ENCODE peak calls at places on chromosome 4, in six cellular contexts. L is mucosa of descending colon, M is IMR-90, N is left ventricle myocardium inferior, R is ascending aorta, Y is tibial nerve. B is an unnamed sample.

GRCh38 chr4:46432923-46433322 is 43.0 kb upstream of the GABRA2 start:
- DNase-seq in Y (no peak), M (peak; percentile 85), L (no peak), N (no peak), R (no peak), B (no peak)

GRCh38 chr4:79233820-79234219 is 92.0 kb downstream of the NAA11 start:
- DNase-seq in R (no peak), Y (no peak), N (no peak), M (no peak), L (no peak), B (no peak)

GRCh38 chr4:69025191-69025998 is 70.9 kb upstream of the UGT2B7 start:
- DNase-seq in L (no peak), N (no peak), M (no peak), Y (no peak), R (no peak), B (no peak)

GRCh38 chr4:73922766-73923630 is 53.8 kb downstream of the CXCL1 start:
- DNase-seq in R (no peak), M (peak; percentile 59), N (no peak), L (no peak), Y (no peak), B (no peak)

GRCh38 chr4:3475041-3475712 is 12.1 kb downstream of the DOK7 start:
- DNase-seq in L (peak; percentile 25), N (no peak), R (no peak), Y (no peak), M (no peak), B (no peak)

GRCh38 chr4:118718511-118719170 is 33.4 kb downstream of the METTL14 start:
- DNase-seq in R (no peak), L (no peak), M (no peak), Y (no peak), N (no peak), B (no peak)

GRCh38 chr4:124903995-124904722 is 191.6 kb upstream of the ANKRD50 start:
- DNase-seq in M (peak; percentile 68), Y (no peak), R (no peak), N (peak; percentile 18), L (no peak), B (no peak)

GRCh38 chr4:24574256-24574655 is 10.1 kb downstream of the DHX15 start:
- DNase-seq in L (no peak), Y (no peak), N (no peak), R (no peak), M (no peak), B (no peak)

GRCh38 chr4:121851354-121851753 is 18.9 kb downstream of the BBS7 start:
- DNase-seq in L (no peak), N (no peak), M (no peak), R (no peak), Y (no peak), B (no peak)

GRCh38 chr4:16897991-16898827 is at the start of gene LDB2:
- DNase-seq in Y (peak; percentile 51), L (peak; percentile 39), R (peak; percentile 76), M (peak; percentile 88), N (peak; percentile 75), B (peak; percentile 73)

GRCh38 chr4:124862261-124862660 is 149.7 kb upstream of the ANKRD50 start:
- DNase-seq in M (no peak), L (no peak), R (no peak), N (no peak), Y (no peak), B (no peak)

GRCh38 chr4:157217708-157218107 is 2.8 kb upstream of the GRIA2 start:
- DNase-seq in N (no peak), L (no peak), Y (no peak), M (peak; percentile 13), R (no peak), B (no peak)

GRCh38 chr4:8231551-8232049 is 32.5 kb downstream of the SH3TC1 start:
- DNase-seq in L (no peak), M (no peak), N (no peak), Y (no peak), R (no peak), B (no peak)
- H3K4me3 ChIP-seq in L (no peak overlapping the region), M (no peak overlapping the region), N (no peak overlapping the region), Y (no peak overlapping the region), R (no peak overlapping the region), B (no peak overlapping the region)

GRCh38 chr4:80335226-80335553 is 340 bp upstream of the CFAP299 start:
- DNase-seq in Y (no peak), L (no peak), M (no peak), R (no peak), N (no peak), B (no peak)

GRCh38 chr4:80336582-80336981 is 1.1 kb downstream of the CFAP299 start:
- DNase-seq in R (no peak), M (peak; percentile 32), L (no peak), Y (no peak), N (no peak), B (no peak)

GRCh38 chr4:80333121-80333520 is 2.4 kb upstream of the CFAP299 start:
- DNase-seq in R (no peak), Y (no peak), L (no peak), M (peak; percentile 34), N (no peak), B (no peak)

GRCh38 chr4:80334568-80334967 is 962 bp upstream of the CFAP299 start:
- DNase-seq in L (no peak), Y (no peak), M (no peak), R (no peak), N (no peak), B (no peak)

GRCh38 chr4:80335554-80336358 is at the start of gene CFAP299:
- DNase-seq in R (peak; percentile 76), Y (peak; percentile 49), L (peak; percentile 88), M (peak; percentile 90), N (peak; percentile 82), B (peak; percentile 54)
- TF ChIP-seq CTCF in R (peak; percentile 18), Y (peak; percentile 28), L (peak; percentile 8), M (peak; percentile 58), N (peak; percentile 63), B (no peak)

DNA sequence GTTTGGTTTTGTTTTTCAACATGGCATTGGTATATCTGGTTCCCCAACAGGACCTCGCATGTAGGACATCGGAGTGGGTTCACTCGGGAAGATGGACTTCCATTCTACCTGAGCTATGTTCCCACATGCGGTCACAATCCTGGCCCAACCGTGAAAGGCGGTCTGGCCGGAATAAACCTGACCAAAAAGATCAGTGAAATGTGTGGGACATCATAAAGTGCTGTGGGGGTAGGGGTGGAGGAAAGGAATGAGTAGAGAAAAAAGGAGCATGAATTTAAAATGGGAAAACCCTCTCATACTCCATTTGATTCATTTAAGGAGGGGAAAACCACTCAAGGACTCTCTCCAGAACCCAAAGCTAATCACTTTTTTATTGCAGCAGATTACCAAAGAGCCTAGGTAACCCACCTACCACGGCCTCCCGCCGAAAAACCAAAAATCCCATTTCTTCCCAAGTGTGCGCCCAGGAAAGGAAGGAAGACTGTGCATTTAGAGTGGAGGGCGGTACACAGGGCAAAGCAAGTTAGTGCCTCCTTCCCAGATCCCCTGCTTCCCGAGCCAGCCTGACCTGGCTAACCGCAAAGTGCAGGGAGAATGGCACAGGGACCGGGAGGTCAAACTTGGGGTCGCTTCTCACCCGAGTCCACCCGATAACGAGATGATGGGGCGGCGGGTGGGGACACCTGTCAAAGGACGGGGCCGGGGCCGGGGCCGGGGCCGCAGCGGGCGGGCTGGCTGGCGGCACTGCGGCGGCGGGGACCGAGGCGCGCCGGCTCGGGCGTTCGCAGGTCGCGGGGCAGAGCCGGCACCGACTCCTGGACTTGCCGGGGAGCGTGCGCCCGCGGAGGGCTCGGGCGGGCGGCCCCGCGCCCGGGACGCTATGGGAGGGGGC is 689 bp downstream of the TMEM150C start:
- DNase-seq in N (no peak), L (peak; percentile 32), R (no peak), Y (no peak), M (no peak), B (no peak)
- H3K4me3 ChIP-seq in N (peak overlapping the region; percentile 83), L (peak overlapping the region; percentile 34), R (peak overlapping the region; percentile 70), Y (peak overlapping the region; percentile 30), M (peak overlapping the region; percentile 68), B (peak overlapping the region; percentile 54)

GRCh38 chr4:92872604-92873003 is 568.8 kb downstream of the GRID2 start:
- DNase-seq in R (no peak), L (no peak), M (no peak), Y (no peak), N (no peak), B (no peak)
- TF ChIP-seq CTCF in R (no peak), L (no peak), M (no peak), Y (no peak), N (no peak), B (no peak)

DNA sequence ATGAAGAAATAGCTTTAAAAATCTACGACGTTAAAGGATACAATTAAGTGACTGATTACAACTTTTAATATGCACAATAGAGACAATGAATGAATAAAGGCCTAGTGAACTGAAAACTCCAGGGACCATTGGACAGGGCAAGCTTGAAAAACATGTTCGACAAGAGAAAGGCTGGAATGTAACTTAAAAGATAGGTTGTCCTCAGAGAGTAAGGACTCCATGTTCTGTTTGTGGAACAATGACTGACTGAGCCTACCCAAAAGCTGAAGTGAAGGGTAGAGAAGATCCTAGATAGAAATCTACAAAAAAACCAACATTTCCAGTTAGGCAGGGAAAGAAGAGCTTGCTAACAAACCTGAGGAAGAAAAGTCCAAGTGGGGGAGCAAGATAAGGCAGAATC is 173.4 kb downstream of the NR3C2 start:
- DNase-seq in R (no peak), Y (no peak), M (no peak), N (no peak), L (no peak), B (no peak)
- H3K4me3 ChIP-seq in R (no peak overlapping the region), Y (no peak overlapping the region), M (no peak overlapping the region), N (no peak overlapping the region), L (no peak overlapping the region), B (no peak overlapping the region)

GRCh38 chr4:175891863-175892262 is 79.8 kb upstream of the GPM6A start:
- DNase-seq in N (no peak), Y (no peak), R (no peak), L (no peak), M (peak; percentile 4), B (no peak)
- TF ChIP-seq CTCF in N (peak; percentile 30), Y (no peak), R (no peak), L (no peak), M (peak; percentile 26), B (peak; percentile 48)

GRCh38 chr4:90127223-90127705 is at the start of gene CCSER1:
- DNase-seq in R (peak; percentile 75), M (peak; percentile 1), L (peak; percentile 88), Y (peak; percentile 27), N (peak; percentile 77), B (peak; percentile 29)
- H3K4me3 ChIP-seq in R (peak within 1 kb of the TSS; percentile 79), M (peak within 1 kb of the TSS; percentile 24), L (peak within 1 kb of the TSS; percentile 58), Y (peak within 1 kb of the TSS; percentile 54), N (peak within 1 kb of the TSS; percentile 77), B (peak within 1 kb of the TSS; percentile 74)

GRCh38 chr4:43776371-43776770 is 672.2 kb downstream of the KCTD8 start:
- DNase-seq in R (no peak), Y (no peak), M (peak; percentile 1), L (no peak), N (no peak), B (no peak)
- TF ChIP-seq CTCF in R (no peak), Y (no peak), M (peak; percentile 32), L (no peak), N (peak; percentile 9), B (peak; percentile 33)

GRCh38 chr4:26361287-26361686 is 40.5 kb downstream of the RBPJ start:
- DNase-seq in L (no peak), M (no peak), R (no peak), N (no peak), Y (no peak), B (no peak)
- H3K4me3 ChIP-seq in L (no peak overlapping the region), M (no peak overlapping the region), R (no peak overlapping the region), N (no peak overlapping the region), Y (no peak overlapping the region), B (no peak overlapping the region)